ENCODE peak calls at places on chromosomes 12 and 14, in seven cellular contexts. One of them, this sample, is unnamed. For H3K4me1, the result is how much of the 10 kb centered on the place peaks cover.

GRCh38 chr12:117100851-117101673 is 1.8 kb upstream of the TESC start:
- DNase-seq in lung: no peak
- DNase-seq in gastrocnemius medialis: no peak
- DNase-seq in GM23338: no peak
- DNase-seq in lower lobe of right lung: no peak
- DNase-seq in mucosa of descending colon: no peak
- DNase-seq in transverse colon: no peak
- DNase-seq in this sample: no peak

GRCh38 chr12:110680032-110680431 is 8.9 kb downstream of the HVCN1 start:
- DNase-seq in lung: no peak
- DNase-seq in gastrocnemius medialis: no peak
- DNase-seq in GM23338: no peak
- DNase-seq in lower lobe of right lung: no peak
- DNase-seq in mucosa of descending colon: no peak
- DNase-seq in transverse colon: no peak
- DNase-seq in this sample: no peak

GRCh38 chr12:21666722-21667121 is 9.1 kb upstream of the LDHB start:
- DNase-seq in lung: no peak
- DNase-seq in gastrocnemius medialis: no peak
- DNase-seq in GM23338: no peak
- DNase-seq in lower lobe of right lung: no peak
- DNase-seq in mucosa of descending colon: no peak
- DNase-seq in transverse colon: no peak
- DNase-seq in this sample: no peak

GRCh38 chr12:46389130-46389616 is 16.6 kb upstream of the SLC38A2 start:
- DNase-seq in lung: no peak
- DNase-seq in gastrocnemius medialis: peak
- DNase-seq in GM23338: no peak
- DNase-seq in lower lobe of right lung: no peak
- DNase-seq in mucosa of descending colon: no peak
- DNase-seq in transverse colon: no peak
- DNase-seq in this sample: no peak

GRCh38 chr14:54698501-54698900 is 131.6 kb downstream of the SAMD4A start:
- DNase-seq in lung: no peak
- DNase-seq in gastrocnemius medialis: no peak
- DNase-seq in GM23338: no peak
- DNase-seq in lower lobe of right lung: no peak
- DNase-seq in mucosa of descending colon: no peak
- DNase-seq in transverse colon: no peak
- DNase-seq in this sample: no peak

GRCh38 chr12:112121780-112122565 is 3.4 kb upstream of the TRAFD1 start:
- DNase-seq in lung: peak
- DNase-seq in gastrocnemius medialis: peak
- DNase-seq in GM23338: peak
- DNase-seq in lower lobe of right lung: peak
- DNase-seq in mucosa of descending colon: peak
- DNase-seq in transverse colon: peak
- DNase-seq in this sample: no peak

GRCh38 chr14:69268763-69269162 is 8.8 kb downstream of the GALNT16 start:
- DNase-seq in lung: no peak
- DNase-seq in gastrocnemius medialis: no peak
- DNase-seq in GM23338: no peak
- DNase-seq in lower lobe of right lung: no peak
- DNase-seq in mucosa of descending colon: no peak
- DNase-seq in transverse colon: no peak
- DNase-seq in this sample: no peak

GRCh38 chr14:102590667-102591099 is 1.8 kb upstream of the RCOR1 start:
- DNase-seq in lung: peak
- DNase-seq in gastrocnemius medialis: peak
- DNase-seq in GM23338: peak
- DNase-seq in lower lobe of right lung: peak
- DNase-seq in mucosa of descending colon: peak
- DNase-seq in transverse colon: peak
- DNase-seq in this sample: no peak

GRCh38 chr12:113700943-113701342 is 229.3 kb upstream of the LHX5 start:
- DNase-seq in lung: no peak
- DNase-seq in gastrocnemius medialis: no peak
- DNase-seq in GM23338: peak
- DNase-seq in lower lobe of right lung: no peak
- DNase-seq in mucosa of descending colon: no peak
- DNase-seq in transverse colon: no peak
- DNase-seq in this sample: no peak

GRCh38 chr12:83156800-83157199 is 470.1 kb downstream of the TMTC2 start:
- DNase-seq in lung: no peak
- DNase-seq in gastrocnemius medialis: no peak
- DNase-seq in GM23338: no peak
- DNase-seq in lower lobe of right lung: no peak
- DNase-seq in mucosa of descending colon: no peak
- DNase-seq in transverse colon: no peak
- DNase-seq in this sample: no peak

GRCh38 chr14:76884394-76884793 is 58.2 kb downstream of the LRRC74A start:
- DNase-seq in lung: no peak
- DNase-seq in gastrocnemius medialis: no peak
- DNase-seq in GM23338: no peak
- DNase-seq in lower lobe of right lung: no peak
- DNase-seq in mucosa of descending colon: no peak
- DNase-seq in transverse colon: no peak
- DNase-seq in this sample: no peak

GRCh38 chr12:12172106-12172511 is 94.7 kb downstream of the LRP6 start:
- DNase-seq in lung: no peak
- DNase-seq in gastrocnemius medialis: no peak
- DNase-seq in GM23338: no peak
- DNase-seq in lower lobe of right lung: no peak
- DNase-seq in mucosa of descending colon: no peak
- DNase-seq in transverse colon: no peak
- DNase-seq in this sample: no peak

DNA sequence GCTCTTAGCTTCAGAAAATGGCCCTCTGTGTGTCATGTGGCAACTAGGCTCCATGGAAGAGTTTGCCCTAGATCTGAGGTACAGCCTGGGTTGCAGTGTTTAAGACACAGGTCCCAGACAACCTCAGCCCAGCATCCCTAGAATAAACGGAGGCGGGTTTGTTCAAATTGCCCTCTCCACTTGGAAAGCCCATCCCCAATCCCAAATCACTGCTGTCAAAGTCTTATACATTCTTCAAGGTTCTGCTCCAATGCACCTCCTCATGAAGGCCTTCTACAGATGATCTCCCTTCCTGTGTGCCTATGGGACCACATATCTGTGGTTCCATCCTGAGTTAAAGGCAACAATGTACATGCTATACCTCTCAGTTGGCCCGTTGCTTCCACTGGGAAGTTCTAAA is 289.8 kb downstream of the DPF3 start:
- DNase-seq in lung: no peak
- DNase-seq in gastrocnemius medialis: no peak
- DNase-seq in GM23338: no peak
- DNase-seq in lower lobe of right lung: no peak
- DNase-seq in mucosa of descending colon: no peak
- DNase-seq in transverse colon: no peak
- DNase-seq in this sample: no peak
- H3K4me1 ChIP-seq in lung: under half
- H3K4me1 ChIP-seq in gastrocnemius medialis: under half
- H3K4me1 ChIP-seq in GM23338: under half
- H3K4me1 ChIP-seq in lower lobe of right lung: under half
- H3K4me1 ChIP-seq in mucosa of descending colon: under half
- H3K4me1 ChIP-seq in transverse colon: under half
- H3K4me1 ChIP-seq in this sample: under half

GRCh38 chr12:52026267-52026666 is 19.5 kb downstream of the TAMALIN start:
- DNase-seq in lung: no peak
- DNase-seq in gastrocnemius medialis: no peak
- DNase-seq in GM23338: no peak
- DNase-seq in lower lobe of right lung: no peak
- DNase-seq in mucosa of descending colon: no peak
- DNase-seq in transverse colon: no peak
- DNase-seq in this sample: no peak

GRCh38 chr12:52025301-52026172 is 18.8 kb downstream of the TAMALIN start:
- DNase-seq in lung: peak
- DNase-seq in gastrocnemius medialis: peak
- DNase-seq in GM23338: peak
- DNase-seq in lower lobe of right lung: peak
- DNase-seq in mucosa of descending colon: peak
- DNase-seq in transverse colon: peak
- DNase-seq in this sample: peak

GRCh38 chr12:52023182-52023975 is 16.6 kb downstream of the TAMALIN start:
- DNase-seq in lung: peak
- DNase-seq in gastrocnemius medialis: peak
- DNase-seq in GM23338: peak
- DNase-seq in lower lobe of right lung: peak
- DNase-seq in mucosa of descending colon: peak
- DNase-seq in transverse colon: peak
- DNase-seq in this sample: peak

GRCh38 chr12:52022841-52023181 is 16.1 kb downstream of the TAMALIN start:
- DNase-seq in lung: no peak
- DNase-seq in gastrocnemius medialis: no peak
- DNase-seq in GM23338: peak
- DNase-seq in lower lobe of right lung: no peak
- DNase-seq in mucosa of descending colon: peak
- DNase-seq in transverse colon: peak
- DNase-seq in this sample: no peak

DNA sequence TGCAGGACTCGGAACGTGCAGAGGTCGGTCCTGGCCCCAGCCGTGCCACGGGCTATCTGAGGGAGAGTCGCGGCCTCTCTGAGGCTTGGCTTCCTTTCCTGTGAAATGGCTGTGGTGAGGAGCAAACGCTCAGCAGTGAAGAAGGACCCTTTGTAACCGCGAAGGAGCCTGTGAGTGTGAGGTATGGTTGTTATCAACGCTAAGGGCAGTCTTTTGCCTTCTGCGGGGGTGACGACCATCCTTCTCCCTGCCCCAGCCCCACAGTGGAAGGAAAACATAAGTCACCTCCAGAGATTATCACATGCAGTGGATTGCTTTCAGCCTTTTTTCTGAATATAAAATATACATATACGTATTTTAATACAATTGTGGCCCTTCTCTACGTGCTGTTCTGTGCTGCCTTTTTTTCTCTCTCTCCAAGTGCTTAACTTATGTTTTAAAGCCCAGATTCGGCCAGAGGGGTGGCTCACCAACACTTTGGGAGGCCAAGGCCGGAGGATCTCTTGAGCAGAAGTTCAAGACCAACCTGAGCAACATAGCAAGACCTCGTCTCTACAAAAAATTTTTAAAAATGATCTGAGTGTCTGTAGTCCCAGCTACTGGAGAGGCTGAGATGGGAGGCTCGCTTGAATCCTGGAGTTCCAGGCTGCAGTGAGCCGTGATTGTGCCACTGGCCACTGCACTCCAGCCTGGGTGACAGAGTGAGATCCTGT is 17.4 kb downstream of the TAMALIN start:
- DNase-seq in lung: no peak
- DNase-seq in gastrocnemius medialis: no peak
- DNase-seq in GM23338: no peak
- DNase-seq in lower lobe of right lung: no peak
- DNase-seq in mucosa of descending colon: no peak
- DNase-seq in transverse colon: no peak
- DNase-seq in this sample: no peak
- H3K4me3 ChIP-seq in lung: no peak
- H3K4me3 ChIP-seq in gastrocnemius medialis: peak
- H3K4me3 ChIP-seq in GM23338: peak
- H3K4me3 ChIP-seq in lower lobe of right lung: peak
- H3K4me3 ChIP-seq in mucosa of descending colon: no peak
- H3K4me3 ChIP-seq in transverse colon: no peak
- H3K4me3 ChIP-seq in this sample: peak

GRCh38 chr12:563899-564298 is 99.3 kb downstream of the NINJ2 start:
- DNase-seq in lung: no peak
- DNase-seq in gastrocnemius medialis: no peak
- DNase-seq in GM23338: no peak
- DNase-seq in lower lobe of right lung: no peak
- DNase-seq in mucosa of descending colon: no peak
- DNase-seq in transverse colon: no peak
- DNase-seq in this sample: no peak

GRCh38 chr12:565161-565560 is 98.1 kb downstream of the NINJ2 start:
- DNase-seq in lung: no peak
- DNase-seq in gastrocnemius medialis: no peak
- DNase-seq in GM23338: no peak
- DNase-seq in lower lobe of right lung: no peak
- DNase-seq in mucosa of descending colon: no peak
- DNase-seq in transverse colon: no peak
- DNase-seq in this sample: no peak

GRCh38 chr12:561908-562593 is 101.2 kb downstream of the NINJ2 start:
- DNase-seq in lung: no peak
- DNase-seq in gastrocnemius medialis: peak
- DNase-seq in GM23338: no peak
- DNase-seq in lower lobe of right lung: peak
- DNase-seq in mucosa of descending colon: no peak
- DNase-seq in transverse colon: no peak
- DNase-seq in this sample: no peak

GRCh38 chr12:562634-563033 is 100.6 kb downstream of the NINJ2 start:
- DNase-seq in lung: no peak
- DNase-seq in gastrocnemius medialis: no peak
- DNase-seq in GM23338: no peak
- DNase-seq in lower lobe of right lung: no peak
- DNase-seq in mucosa of descending colon: no peak
- DNase-seq in transverse colon: no peak
- DNase-seq in this sample: no peak

GRCh38 chr12:563250-563781 is 99.9 kb downstream of the NINJ2 start:
- DNase-seq in lung: no peak
- DNase-seq in gastrocnemius medialis: no peak
- DNase-seq in GM23338: no peak
- DNase-seq in lower lobe of right lung: no peak
- DNase-seq in mucosa of descending colon: no peak
- DNase-seq in transverse colon: no peak
- DNase-seq in this sample: no peak
- H3K4me1 ChIP-seq in lung: under half
- H3K4me1 ChIP-seq in gastrocnemius medialis: under half
- H3K4me1 ChIP-seq in GM23338: under half
- H3K4me1 ChIP-seq in lower lobe of right lung: under half
- H3K4me1 ChIP-seq in mucosa of descending colon: under half
- H3K4me1 ChIP-seq in transverse colon: under half
- H3K4me1 ChIP-seq in this sample: under half

DNA sequence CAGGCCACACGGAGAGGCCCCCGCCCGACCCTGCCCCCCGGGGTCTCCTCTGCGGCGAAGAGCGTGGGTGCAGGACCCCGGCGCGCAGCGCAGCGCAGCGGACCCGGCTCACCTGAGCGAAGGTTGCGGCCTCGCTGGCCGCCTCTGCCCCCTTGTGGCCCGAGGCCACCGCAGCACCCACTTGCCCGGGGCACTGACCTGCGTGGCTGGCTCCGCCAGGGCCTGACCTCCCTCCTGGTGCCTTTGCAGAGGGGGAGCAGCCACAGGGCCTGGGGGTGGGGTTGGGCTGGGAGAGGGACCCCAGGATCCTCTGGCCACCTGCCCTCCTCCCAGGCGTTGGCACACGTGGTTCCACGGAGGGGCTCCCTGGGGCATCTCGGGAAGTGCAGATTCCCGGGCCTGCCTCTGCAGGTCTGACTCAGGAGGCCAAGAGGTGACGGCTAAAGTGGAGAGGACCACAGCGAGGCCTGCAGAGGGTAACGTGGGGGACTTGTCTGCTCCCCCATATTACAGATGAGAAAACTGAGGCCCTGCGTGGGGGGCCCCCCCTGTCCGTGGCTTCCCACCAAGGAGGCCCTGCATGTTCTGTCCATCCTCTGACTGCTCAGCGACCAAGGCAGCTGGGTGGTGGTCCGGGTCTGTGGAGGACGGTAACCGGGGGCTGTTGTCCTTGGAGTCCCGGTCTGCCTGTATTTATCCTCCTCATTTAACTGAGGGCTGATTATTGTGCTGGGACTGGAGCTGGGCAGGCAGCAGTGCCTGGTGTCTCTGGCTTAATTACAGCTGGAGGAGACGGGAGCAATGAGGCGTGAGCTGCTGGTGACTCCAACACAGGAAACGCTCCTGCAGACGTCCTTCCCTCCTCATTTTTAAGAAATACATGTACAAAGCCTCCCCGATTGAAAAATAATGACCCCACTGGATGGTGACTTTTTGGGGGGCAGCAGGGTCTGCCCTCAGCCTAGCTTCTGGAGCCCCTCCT is 67.9 kb upstream of the BEGAIN start:
- DNase-seq in lung: no peak
- DNase-seq in gastrocnemius medialis: no peak
- DNase-seq in GM23338: peak
- DNase-seq in lower lobe of right lung: peak
- DNase-seq in mucosa of descending colon: peak
- DNase-seq in transverse colon: peak
- DNase-seq in this sample: no peak
- H3K4me3 ChIP-seq in lung: no peak
- H3K4me3 ChIP-seq in gastrocnemius medialis: no peak
- H3K4me3 ChIP-seq in GM23338: peak
- H3K4me3 ChIP-seq in lower lobe of right lung: peak
- H3K4me3 ChIP-seq in mucosa of descending colon: no peak
- H3K4me3 ChIP-seq in transverse colon: no peak
- H3K4me3 ChIP-seq in this sample: no peak

This sample was measured in HAP-1.